ENCODE peak calls at places on chromosome 12, in eight cellular contexts. One of them, this sample, is unnamed.
A peak's percentile ranks its signal among the peaks of the same experiment; 100 is the strongest.

GRCh38 chr12:81263072-81263471 is 185.2 kb downstream of the ACSS3 start:
- DNase-seq in A549: no peak
- DNase-seq in AG09309: no peak
- DNase-seq in AG04450: no peak
- DNase-seq in A673: no peak
- DNase-seq in transverse colon: no peak
- DNase-seq in PC-3: no peak
- DNase-seq in testis: no peak
- DNase-seq in this sample: no peak

GRCh38 chr12:45354399-45354798 is 138.5 kb downstream of the ANO6 start:
- DNase-seq in testis: no peak
- DNase-seq in A549: no peak
- DNase-seq in PC-3: no peak
- DNase-seq in transverse colon: no peak
- DNase-seq in AG09309: no peak
- DNase-seq in AG04450: no peak
- DNase-seq in A673: no peak
- DNase-seq in this sample: no peak

GRCh38 chr12:18696971-18697602 is 40.7 kb downstream of the PLCZ1 start:
- DNase-seq in AG09309: no peak
- DNase-seq in transverse colon: no peak
- DNase-seq in A673: no peak
- DNase-seq in PC-3: peak; percentile 63
- DNase-seq in testis: no peak
- DNase-seq in A549: no peak
- DNase-seq in AG04450: peak; percentile 13
- DNase-seq in this sample: no peak

GRCh38 chr12:121801601-121802484 is 2.0 kb upstream of the SETD1B start:
- DNase-seq in A549: no peak
- DNase-seq in AG09309: no peak
- DNase-seq in PC-3: peak; percentile 27
- DNase-seq in A673: peak; percentile 67
- DNase-seq in AG04450: no peak
- DNase-seq in testis: no peak
- DNase-seq in transverse colon: no peak
- DNase-seq in this sample: no peak

GRCh38 chr12:41142376-41142775 is 45.7 kb upstream of the PDZRN4 start:
- DNase-seq in transverse colon: no peak
- DNase-seq in AG09309: no peak
- DNase-seq in AG04450: no peak
- DNase-seq in A673: no peak
- DNase-seq in PC-3: no peak
- DNase-seq in testis: no peak
- DNase-seq in A549: no peak
- DNase-seq in this sample: no peak

GRCh38 chr12:14691560-14691959 is 4.8 kb downstream of the GUCY2C start:
- DNase-seq in PC-3: no peak
- DNase-seq in A673: peak; percentile 47
- DNase-seq in A549: no peak
- DNase-seq in testis: peak; percentile 55
- DNase-seq in AG04450: no peak
- DNase-seq in transverse colon: peak; percentile 49
- DNase-seq in AG09309: no peak
- DNase-seq in this sample: no peak

GRCh38 chr12:124804011-124804621 is 59.5 kb downstream of the SCARB1 start:
- DNase-seq in PC-3: peak; percentile 45
- DNase-seq in A549: peak; percentile 58
- DNase-seq in testis: peak; percentile 80
- DNase-seq in A673: peak; percentile 67
- DNase-seq in AG04450: no peak
- DNase-seq in AG09309: no peak
- DNase-seq in transverse colon: no peak
- DNase-seq in this sample: no peak

GRCh38 chr12:18468521-18469075 is 207.3 kb downstream of the PIK3C2G start:
- DNase-seq in AG09309: peak; percentile 13
- DNase-seq in A549: no peak
- DNase-seq in transverse colon: no peak
- DNase-seq in A673: no peak
- DNase-seq in PC-3: peak; percentile 70
- DNase-seq in AG04450: no peak
- DNase-seq in testis: no peak
- DNase-seq in this sample: peak; percentile 38

GRCh38 chr12:24499151-24500146 is 449.5 kb downstream of the BCAT1 start:
- DNase-seq in AG04450: no peak
- DNase-seq in PC-3: no peak
- DNase-seq in A549: no peak
- DNase-seq in testis: no peak
- DNase-seq in A673: peak; percentile 25
- DNase-seq in AG09309: peak; percentile 4
- DNase-seq in transverse colon: no peak
- DNase-seq in this sample: no peak

GRCh38 chr12:119020377-119021360 is 39.3 kb downstream of the SRRM4 start:
- DNase-seq in A549: peak; percentile 6
- DNase-seq in transverse colon: peak; percentile 18
- DNase-seq in testis: peak; percentile 88
- DNase-seq in PC-3: peak; percentile 53
- DNase-seq in A673: peak; percentile 62
- DNase-seq in AG04450: no peak
- DNase-seq in AG09309: no peak
- DNase-seq in this sample: no peak

GRCh38 chr12:93616584-93617101 is 44.2 kb downstream of the SOCS2 start:
- DNase-seq in A549: peak; percentile 11
- DNase-seq in AG09309: no peak
- DNase-seq in testis: no peak
- DNase-seq in PC-3: peak; percentile 84
- DNase-seq in A673: no peak
- DNase-seq in AG04450: no peak
- DNase-seq in transverse colon: no peak
- DNase-seq in this sample: peak; percentile 80

GRCh38 chr12:30692470-30692869 is 3.2 kb downstream of the IPO8 start:
- DNase-seq in PC-3: peak; percentile 20
- DNase-seq in A673: no peak
- DNase-seq in transverse colon: no peak
- DNase-seq in testis: no peak
- DNase-seq in AG04450: no peak
- DNase-seq in AG09309: no peak
- DNase-seq in A549: no peak
- DNase-seq in this sample: no peak

GRCh38 chr12:124795081-124795948 is 68.3 kb downstream of the SCARB1 start:
- DNase-seq in testis: no peak
- DNase-seq in AG04450: no peak
- DNase-seq in PC-3: no peak
- DNase-seq in transverse colon: no peak
- DNase-seq in A673: no peak
- DNase-seq in A549: no peak
- DNase-seq in AG09309: no peak
- DNase-seq in this sample: no peak

GRCh38 chr12:93176166-93176565 is 201.6 kb upstream of the NUDT4 start:
- DNase-seq in testis: no peak
- DNase-seq in A673: no peak
- DNase-seq in PC-3: peak; percentile 18
- DNase-seq in transverse colon: no peak
- DNase-seq in AG04450: no peak
- DNase-seq in AG09309: no peak
- DNase-seq in A549: no peak
- DNase-seq in this sample: no peak

GRCh38 chr12:51246254-51246853 is 7.7 kb downstream of the DAZAP2 start:
- DNase-seq in A549: no peak
- DNase-seq in PC-3: no peak
- DNase-seq in AG09309: no peak
- DNase-seq in A673: peak; percentile 91
- DNase-seq in AG04450: no peak
- DNase-seq in transverse colon: peak; percentile 17
- DNase-seq in testis: no peak
- DNase-seq in this sample: no peak

GRCh38 chr12:27297576-27297975 is 35.1 kb upstream of the BMAL2 start:
- DNase-seq in AG04450: no peak
- DNase-seq in PC-3: no peak
- DNase-seq in A549: no peak
- DNase-seq in AG09309: no peak
- DNase-seq in testis: no peak
- DNase-seq in A673: no peak
- DNase-seq in transverse colon: no peak
- DNase-seq in this sample: no peak

GRCh38 chr12:76719171-76719631 is 44.7 kb upstream of the ZDHHC17 start:
- DNase-seq in AG09309: peak; percentile 68
- DNase-seq in A549: no peak
- DNase-seq in transverse colon: no peak
- DNase-seq in AG04450: no peak
- DNase-seq in PC-3: no peak
- DNase-seq in A673: no peak
- DNase-seq in testis: no peak
- DNase-seq in this sample: no peak

GRCh38 chr12:77754086-77754485 is 76.6 kb upstream of the NAV3 start:
- DNase-seq in AG04450: no peak
- DNase-seq in testis: no peak
- DNase-seq in A549: no peak
- DNase-seq in transverse colon: no peak
- DNase-seq in A673: no peak
- DNase-seq in AG09309: no peak
- DNase-seq in PC-3: no peak
- DNase-seq in this sample: no peak

GRCh38 chr12:117494833-117495714 is 133.6 kb upstream of the NOS1 start:
- DNase-seq in PC-3: peak; percentile 53
- DNase-seq in A549: no peak
- DNase-seq in transverse colon: peak; percentile 9
- DNase-seq in AG04450: no peak
- DNase-seq in A673: peak; percentile 9
- DNase-seq in AG09309: no peak
- DNase-seq in testis: no peak
- DNase-seq in this sample: no peak

GRCh38 chr12:6827982-6828670 is at the start of gene P3H3:
- DNase-seq in A673: peak; percentile 76
- DNase-seq in testis: peak; percentile 43
- DNase-seq in A549: peak; percentile 65
- DNase-seq in AG04450: no peak
- DNase-seq in AG09309: no peak
- DNase-seq in transverse colon: no peak
- DNase-seq in PC-3: no peak
- DNase-seq in this sample: no peak

DNA sequence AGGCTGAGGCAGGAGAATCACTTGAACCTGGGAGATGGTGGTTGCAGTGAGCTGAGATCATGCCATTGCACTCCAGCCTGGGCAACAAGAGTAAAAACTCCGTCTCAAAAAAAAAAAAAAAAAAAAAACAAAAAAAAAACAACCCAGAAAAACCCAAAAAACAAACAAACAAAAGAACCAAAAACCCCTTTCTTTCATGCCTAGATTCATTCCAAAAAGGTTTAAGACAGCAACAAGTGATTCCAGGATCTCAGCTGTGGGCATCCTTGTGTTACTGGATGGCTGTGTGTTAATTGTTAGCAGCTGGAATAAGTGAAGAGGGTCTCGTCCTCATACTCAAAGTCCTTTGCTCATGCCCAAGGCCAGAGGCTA is 9.4 kb downstream of the GPRC5A start:
- DNase-seq in PC-3: no peak
- DNase-seq in AG04450: no peak
- DNase-seq in A673: no peak
- DNase-seq in transverse colon: no peak
- DNase-seq in A549: no peak
- DNase-seq in AG09309: no peak
- DNase-seq in testis: no peak
- DNase-seq in this sample: no peak
- H3K4me3 ChIP-seq in PC-3: peak overlapping the region; percentile 28
- H3K4me3 ChIP-seq in AG04450: no peak overlapping the region
- H3K4me3 ChIP-seq in A673: no peak overlapping the region
- H3K4me3 ChIP-seq in transverse colon: no peak overlapping the region
- H3K4me3 ChIP-seq in A549: peak overlapping the region; percentile 28
- H3K4me3 ChIP-seq in AG09309: no peak overlapping the region
- H3K4me3 ChIP-seq in testis: no peak overlapping the region
- H3K4me3 ChIP-seq in this sample: no peak overlapping the region

GRCh38 chr12:15882055-15882971 is at the start of gene STRAP:
- DNase-seq in A549: peak; percentile 89
- DNase-seq in AG09309: peak; percentile 87
- DNase-seq in transverse colon: peak; percentile 97
- DNase-seq in AG04450: peak; percentile 92
- DNase-seq in A673: peak; percentile 98
- DNase-seq in PC-3: peak; percentile 95
- DNase-seq in testis: peak; percentile 99
- DNase-seq in this sample: peak; percentile 93
- TF ChIP-seq CTCF in A549: no peak
- TF ChIP-seq CTCF in AG09309: no peak
- TF ChIP-seq CTCF in transverse colon: no peak
- TF ChIP-seq CTCF in AG04450: no peak
- TF ChIP-seq CTCF in A673: no peak
- TF ChIP-seq CTCF in PC-3: no peak
- TF ChIP-seq CTCF in testis: no peak
- TF ChIP-seq CTCF in this sample: no peak

DNA sequence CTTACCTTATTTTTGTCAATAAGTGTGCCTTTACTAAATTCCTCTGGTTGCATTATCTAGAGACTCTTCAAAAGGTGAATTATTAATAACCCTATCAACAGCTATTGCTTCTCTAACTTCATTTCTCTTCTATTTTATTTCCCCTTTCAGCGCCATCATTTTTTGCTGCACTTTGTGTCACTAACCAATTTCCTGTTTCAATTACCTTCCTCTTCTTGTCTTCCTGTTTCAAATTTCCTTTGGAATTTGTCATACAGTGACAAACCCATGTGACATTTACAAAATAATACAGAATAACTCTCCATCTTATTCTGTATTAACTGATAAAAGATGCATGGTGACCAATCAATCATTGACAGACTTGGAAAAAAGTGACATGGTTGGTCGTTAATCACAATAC is 12.2 kb upstream of the CLEC2A start:
- DNase-seq in AG09309: no peak
- DNase-seq in A549: no peak
- DNase-seq in PC-3: no peak
- DNase-seq in transverse colon: no peak
- DNase-seq in testis: no peak
- DNase-seq in AG04450: no peak
- DNase-seq in A673: peak; percentile 66
- DNase-seq in this sample: no peak
- H3K4me3 ChIP-seq in AG09309: no peak overlapping the region
- H3K4me3 ChIP-seq in A549: no peak overlapping the region
- H3K4me3 ChIP-seq in PC-3: no peak overlapping the region
- H3K4me3 ChIP-seq in transverse colon: no peak overlapping the region
- H3K4me3 ChIP-seq in testis: no peak overlapping the region
- H3K4me3 ChIP-seq in AG04450: no peak overlapping the region
- H3K4me3 ChIP-seq in A673: no peak overlapping the region
- H3K4me3 ChIP-seq in this sample: no peak overlapping the region

DNA sequence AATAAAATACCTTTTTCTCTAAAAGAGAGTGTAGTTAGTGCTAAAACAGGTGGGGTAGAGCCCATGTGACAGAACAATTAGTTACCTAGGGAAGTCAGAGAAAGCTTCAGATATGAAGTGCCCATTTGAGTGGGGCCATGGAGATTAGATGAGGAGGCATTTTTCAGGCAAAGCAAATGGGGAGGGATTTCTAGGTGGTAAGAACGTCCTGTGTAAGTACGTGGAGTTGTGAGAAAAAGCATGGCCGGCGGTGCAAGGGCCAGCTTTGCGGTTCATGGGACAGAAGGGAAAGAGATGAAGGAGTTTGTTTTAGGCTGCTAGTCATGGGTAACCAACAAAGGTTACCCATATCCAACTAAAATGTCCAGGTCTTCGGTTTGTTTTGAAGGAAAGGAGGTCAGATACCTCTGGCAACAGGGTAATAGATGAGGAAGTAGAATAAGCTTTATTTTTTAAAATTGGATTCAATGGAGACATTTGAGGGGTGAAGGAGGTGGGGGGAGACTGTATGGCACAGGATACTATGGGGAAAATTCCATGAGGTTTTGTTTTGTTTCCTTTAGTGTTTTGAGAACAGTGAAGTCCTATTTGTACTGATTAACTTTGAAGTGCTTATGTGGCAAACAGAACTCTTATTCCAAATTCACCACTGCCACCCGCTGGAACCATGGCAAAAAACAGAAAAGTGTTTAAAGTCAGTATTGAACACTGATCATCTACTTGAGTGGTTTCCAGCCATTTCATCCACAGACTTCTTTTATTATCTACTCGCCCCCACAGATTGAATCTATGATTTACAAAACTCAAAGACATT is 10.0 kb upstream of the SNRPF start:
- DNase-seq in AG04450: no peak
- DNase-seq in transverse colon: peak; percentile 14
- DNase-seq in A673: peak; percentile 76
- DNase-seq in testis: no peak
- DNase-seq in A549: peak; percentile 55
- DNase-seq in AG09309: no peak
- DNase-seq in PC-3: peak; percentile 67
- DNase-seq in this sample: peak; percentile 49
- TF ChIP-seq CTCF in AG04450: peak; percentile 44
- TF ChIP-seq CTCF in transverse colon: no peak
- TF ChIP-seq CTCF in A673: peak; percentile 65
- TF ChIP-seq CTCF in testis: no peak
- TF ChIP-seq CTCF in A549: peak; percentile 76
- TF ChIP-seq CTCF in AG09309: peak; percentile 34
- TF ChIP-seq CTCF in PC-3: peak; percentile 71
- TF ChIP-seq CTCF in this sample: peak; percentile 54